ENCODE peak calls at places on chromosomes 3 and 15, in ten cellular contexts. One of them, this sample, is unnamed.

GRCh38 chr3:113531826-113532697 is at the start of gene SIDT1:
- DNase-seq in ELR: peak
- DNase-seq in globus pallidus: peak
- DNase-seq in PC-9: peak
- DNase-seq in activated gamma-delta T cell: peak
- DNase-seq in C1 segment of cervical spinal cord: no peak
- DNase-seq in NCI-H82: no peak
- DNase-seq in endodermal cell: peak
- DNase-seq in left ventricle myocardium inferior: no peak
- DNase-seq in pons: no peak
- DNase-seq in this sample: peak

GRCh38 chr3:99355465-99355864 is 282.9 kb upstream of the COL8A1 start:
- DNase-seq in ELR: peak
- DNase-seq in globus pallidus: no peak
- DNase-seq in PC-9: no peak
- DNase-seq in activated gamma-delta T cell: no peak
- DNase-seq in C1 segment of cervical spinal cord: no peak
- DNase-seq in NCI-H82: no peak
- DNase-seq in endodermal cell: no peak
- DNase-seq in left ventricle myocardium inferior: no peak
- DNase-seq in pons: no peak
- DNase-seq in this sample: no peak

GRCh38 chr3:143970773-143971366 is 753 bp upstream of the DIPK2A start:
- DNase-seq in ELR: peak
- DNase-seq in globus pallidus: peak
- DNase-seq in PC-9: peak
- DNase-seq in activated gamma-delta T cell: peak
- DNase-seq in C1 segment of cervical spinal cord: peak
- DNase-seq in NCI-H82: peak
- DNase-seq in endodermal cell: peak
- DNase-seq in left ventricle myocardium inferior: peak
- DNase-seq in pons: peak
- DNase-seq in this sample: peak

GRCh38 chr3:94285874-94286273 is 223.0 kb downstream of the NSUN3 start:
- DNase-seq in ELR: peak
- DNase-seq in globus pallidus: no peak
- DNase-seq in PC-9: no peak
- DNase-seq in activated gamma-delta T cell: no peak
- DNase-seq in C1 segment of cervical spinal cord: no peak
- DNase-seq in NCI-H82: peak
- DNase-seq in endodermal cell: no peak
- DNase-seq in left ventricle myocardium inferior: no peak
- DNase-seq in pons: no peak
- DNase-seq in this sample: peak

GRCh38 chr3:127044996-127045395 is 62.1 kb downstream of the PLXNA1 start:
- DNase-seq in ELR: peak
- DNase-seq in globus pallidus: no peak
- DNase-seq in PC-9: no peak
- DNase-seq in activated gamma-delta T cell: no peak
- DNase-seq in C1 segment of cervical spinal cord: no peak
- DNase-seq in NCI-H82: peak
- DNase-seq in endodermal cell: peak
- DNase-seq in left ventricle myocardium inferior: no peak
- DNase-seq in pons: no peak
- DNase-seq in this sample: peak

GRCh38 chr3:50154840-50155490 is at the start of gene SEMA3F:
- DNase-seq in ELR: peak
- DNase-seq in globus pallidus: no peak
- DNase-seq in PC-9: peak
- DNase-seq in activated gamma-delta T cell: peak
- DNase-seq in C1 segment of cervical spinal cord: peak
- DNase-seq in NCI-H82: peak
- DNase-seq in endodermal cell: peak
- DNase-seq in left ventricle myocardium inferior: peak
- DNase-seq in pons: no peak
- DNase-seq in this sample: no peak

GRCh38 chr3:150349314-150350097 is 58.6 kb upstream of the TSC22D2 start:
- DNase-seq in ELR: no peak
- DNase-seq in globus pallidus: peak
- DNase-seq in PC-9: peak
- DNase-seq in activated gamma-delta T cell: no peak
- DNase-seq in C1 segment of cervical spinal cord: peak
- DNase-seq in NCI-H82: no peak
- DNase-seq in endodermal cell: peak
- DNase-seq in left ventricle myocardium inferior: peak
- DNase-seq in pons: peak
- DNase-seq in this sample: no peak

GRCh38 chr3:37812497-37812896 is 49.2 kb upstream of the CTDSPL start:
- DNase-seq in ELR: no peak
- DNase-seq in globus pallidus: no peak
- DNase-seq in PC-9: no peak
- DNase-seq in activated gamma-delta T cell: no peak
- DNase-seq in C1 segment of cervical spinal cord: no peak
- DNase-seq in NCI-H82: no peak
- DNase-seq in endodermal cell: no peak
- DNase-seq in left ventricle myocardium inferior: peak
- DNase-seq in pons: peak
- DNase-seq in this sample: no peak

GRCh38 chr3:8608791-8609171 is 35.8 kb downstream of the SSUH2 start:
- DNase-seq in ELR: no peak
- DNase-seq in globus pallidus: no peak
- DNase-seq in PC-9: no peak
- DNase-seq in activated gamma-delta T cell: no peak
- DNase-seq in C1 segment of cervical spinal cord: no peak
- DNase-seq in NCI-H82: no peak
- DNase-seq in endodermal cell: peak
- DNase-seq in left ventricle myocardium inferior: no peak
- DNase-seq in pons: no peak
- DNase-seq in this sample: no peak

GRCh38 chr3:128491071-128491899 is 1.7 kb downstream of the GATA2 start:
- DNase-seq in ELR: no peak
- DNase-seq in globus pallidus: no peak
- DNase-seq in PC-9: no peak
- DNase-seq in activated gamma-delta T cell: no peak
- DNase-seq in C1 segment of cervical spinal cord: no peak
- DNase-seq in NCI-H82: peak
- DNase-seq in endodermal cell: peak
- DNase-seq in left ventricle myocardium inferior: no peak
- DNase-seq in pons: no peak
- DNase-seq in this sample: no peak

GRCh38 chr3:33773627-33774026 is 24.8 kb upstream of the PDCD6IP start:
- DNase-seq in ELR: no peak
- DNase-seq in globus pallidus: no peak
- DNase-seq in PC-9: no peak
- DNase-seq in activated gamma-delta T cell: no peak
- DNase-seq in C1 segment of cervical spinal cord: no peak
- DNase-seq in NCI-H82: peak
- DNase-seq in endodermal cell: no peak
- DNase-seq in left ventricle myocardium inferior: no peak
- DNase-seq in pons: no peak
- DNase-seq in this sample: no peak

GRCh38 chr3:65334045-65334665 is 646.4 kb upstream of the ADAMTS9 start:
- DNase-seq in ELR: peak
- DNase-seq in globus pallidus: peak
- DNase-seq in PC-9: no peak
- DNase-seq in activated gamma-delta T cell: no peak
- DNase-seq in C1 segment of cervical spinal cord: no peak
- DNase-seq in NCI-H82: no peak
- DNase-seq in endodermal cell: peak
- DNase-seq in left ventricle myocardium inferior: no peak
- DNase-seq in pons: peak
- DNase-seq in this sample: no peak

GRCh38 chr3:102225407-102226132 is 209.2 kb upstream of the ZPLD1 start:
- DNase-seq in ELR: peak
- DNase-seq in globus pallidus: peak
- DNase-seq in PC-9: peak
- DNase-seq in activated gamma-delta T cell: no peak
- DNase-seq in C1 segment of cervical spinal cord: peak
- DNase-seq in NCI-H82: peak
- DNase-seq in endodermal cell: no peak
- DNase-seq in left ventricle myocardium inferior: no peak
- DNase-seq in pons: peak
- DNase-seq in this sample: peak

GRCh38 chr15:57572463-57572862 is 19.2 kb upstream of the MYZAP start:
- DNase-seq in ELR: no peak
- DNase-seq in globus pallidus: no peak
- DNase-seq in PC-9: no peak
- DNase-seq in activated gamma-delta T cell: no peak
- DNase-seq in C1 segment of cervical spinal cord: no peak
- DNase-seq in NCI-H82: no peak
- DNase-seq in endodermal cell: no peak
- DNase-seq in left ventricle myocardium inferior: no peak
- DNase-seq in pons: no peak
- DNase-seq in this sample: no peak